ENCODE peak calls at places on chromosomes 13 and 19, in eight cellular contexts. One of them, this sample, is unnamed.

GRCh38 chr19:48681127-48681470 is 8.3 kb upstream of the NTN5 start:
- ATAC-seq in upper lobe of right lung: peak; percentile 35
- ATAC-seq in lower lobe of right lung: no peak
- ATAC-seq in activated CD4-positive, CD25-positive, alpha-beta regulatory T cell treated with anti-CD3 and anti-CD28 coated beads, Interleukin-2, amount 50 U/mL, for 24 hours: no peak
- ATAC-seq in psoas muscle: no peak
- ATAC-seq in T-cell: no peak
- ATAC-seq in HCT116: no peak
- ATAC-seq in activated CD8-positive, alpha-beta memory T cell treated with anti-CD3 and anti-CD28 coated beads, Interleukin-2, amount 10 ng/mL, durations not matched to agents 7 days and 5 days: no peak
- ATAC-seq in this sample: no peak

GRCh38 chr19:38001158-38001781 is 94.3 kb downstream of the SIPA1L3 start:
- ATAC-seq in upper lobe of right lung: no peak
- ATAC-seq in lower lobe of right lung: no peak
- ATAC-seq in activated CD4-positive, CD25-positive, alpha-beta regulatory T cell treated with anti-CD3 and anti-CD28 coated beads, Interleukin-2, amount 50 U/mL, for 24 hours: no peak
- ATAC-seq in psoas muscle: no peak
- ATAC-seq in T-cell: no peak
- ATAC-seq in HCT116: no peak
- ATAC-seq in activated CD8-positive, alpha-beta memory T cell treated with anti-CD3 and anti-CD28 coated beads, Interleukin-2, amount 10 ng/mL, durations not matched to agents 7 days and 5 days: no peak
- ATAC-seq in this sample: no peak

GRCh38 chr19:39398297-39398864 is 7.2 kb downstream of the MED29 start:
- ATAC-seq in upper lobe of right lung: peak; percentile 47
- ATAC-seq in lower lobe of right lung: peak; percentile 12
- ATAC-seq in activated CD4-positive, CD25-positive, alpha-beta regulatory T cell treated with anti-CD3 and anti-CD28 coated beads, Interleukin-2, amount 50 U/mL, for 24 hours: no peak
- ATAC-seq in psoas muscle: no peak
- ATAC-seq in T-cell: no peak
- ATAC-seq in HCT116: peak; percentile 39
- ATAC-seq in activated CD8-positive, alpha-beta memory T cell treated with anti-CD3 and anti-CD28 coated beads, Interleukin-2, amount 10 ng/mL, durations not matched to agents 7 days and 5 days: peak; percentile 28
- ATAC-seq in this sample: peak; percentile 65

GRCh38 chr13:94858856-94859811 is 146.8 kb upstream of the SOX21 start:
- ATAC-seq in upper lobe of right lung: peak; percentile 85
- ATAC-seq in lower lobe of right lung: peak; percentile 78
- ATAC-seq in activated CD4-positive, CD25-positive, alpha-beta regulatory T cell treated with anti-CD3 and anti-CD28 coated beads, Interleukin-2, amount 50 U/mL, for 24 hours: no peak
- ATAC-seq in psoas muscle: peak; percentile 51
- ATAC-seq in T-cell: no peak
- ATAC-seq in HCT116: no peak
- ATAC-seq in activated CD8-positive, alpha-beta memory T cell treated with anti-CD3 and anti-CD28 coated beads, Interleukin-2, amount 10 ng/mL, durations not matched to agents 7 days and 5 days: no peak
- ATAC-seq in this sample: peak; percentile 54

GRCh38 chr13:45718063-45718462 is 15.9 kb downstream of the CBY2 start:
- ATAC-seq in upper lobe of right lung: peak; percentile 71
- ATAC-seq in lower lobe of right lung: peak; percentile 50
- ATAC-seq in activated CD4-positive, CD25-positive, alpha-beta regulatory T cell treated with anti-CD3 and anti-CD28 coated beads, Interleukin-2, amount 50 U/mL, for 24 hours: no peak
- ATAC-seq in psoas muscle: no peak
- ATAC-seq in T-cell: no peak
- ATAC-seq in HCT116: peak; percentile 78
- ATAC-seq in activated CD8-positive, alpha-beta memory T cell treated with anti-CD3 and anti-CD28 coated beads, Interleukin-2, amount 10 ng/mL, durations not matched to agents 7 days and 5 days: peak; percentile 36
- ATAC-seq in this sample: no peak

GRCh38 chr19:19410553-19411550 is 5.4 kb downstream of the GATAD2A start:
- ATAC-seq in upper lobe of right lung: no peak
- ATAC-seq in lower lobe of right lung: no peak
- ATAC-seq in activated CD4-positive, CD25-positive, alpha-beta regulatory T cell treated with anti-CD3 and anti-CD28 coated beads, Interleukin-2, amount 50 U/mL, for 24 hours: peak; percentile 79
- ATAC-seq in psoas muscle: peak; percentile 61
- ATAC-seq in T-cell: no peak
- ATAC-seq in HCT116: no peak
- ATAC-seq in activated CD8-positive, alpha-beta memory T cell treated with anti-CD3 and anti-CD28 coated beads, Interleukin-2, amount 10 ng/mL, durations not matched to agents 7 days and 5 days: peak; percentile 48
- ATAC-seq in this sample: no peak

GRCh38 chr19:13134626-13135025 is 15.5 kb downstream of the STX10 start:
- ATAC-seq in upper lobe of right lung: peak; percentile 95
- ATAC-seq in lower lobe of right lung: peak; percentile 92
- ATAC-seq in activated CD4-positive, CD25-positive, alpha-beta regulatory T cell treated with anti-CD3 and anti-CD28 coated beads, Interleukin-2, amount 50 U/mL, for 24 hours: no peak
- ATAC-seq in psoas muscle: peak; percentile 92
- ATAC-seq in T-cell: no peak
- ATAC-seq in HCT116: no peak
- ATAC-seq in activated CD8-positive, alpha-beta memory T cell treated with anti-CD3 and anti-CD28 coated beads, Interleukin-2, amount 10 ng/mL, durations not matched to agents 7 days and 5 days: no peak
- ATAC-seq in this sample: no peak

GRCh38 chr13:21228738-21229137 is 52.3 kb downstream of the MRPL57 start:
- ATAC-seq in upper lobe of right lung: no peak
- ATAC-seq in lower lobe of right lung: no peak
- ATAC-seq in activated CD4-positive, CD25-positive, alpha-beta regulatory T cell treated with anti-CD3 and anti-CD28 coated beads, Interleukin-2, amount 50 U/mL, for 24 hours: no peak
- ATAC-seq in psoas muscle: no peak
- ATAC-seq in T-cell: no peak
- ATAC-seq in HCT116: no peak
- ATAC-seq in activated CD8-positive, alpha-beta memory T cell treated with anti-CD3 and anti-CD28 coated beads, Interleukin-2, amount 10 ng/mL, durations not matched to agents 7 days and 5 days: no peak
- ATAC-seq in this sample: no peak

GRCh38 chr19:28377077-28377476 is 835.9 kb downstream of the UQCRFS1 start:
- ATAC-seq in upper lobe of right lung: no peak
- ATAC-seq in lower lobe of right lung: no peak
- ATAC-seq in activated CD4-positive, CD25-positive, alpha-beta regulatory T cell treated with anti-CD3 and anti-CD28 coated beads, Interleukin-2, amount 50 U/mL, for 24 hours: no peak
- ATAC-seq in psoas muscle: no peak
- ATAC-seq in T-cell: no peak
- ATAC-seq in HCT116: no peak
- ATAC-seq in activated CD8-positive, alpha-beta memory T cell treated with anti-CD3 and anti-CD28 coated beads, Interleukin-2, amount 10 ng/mL, durations not matched to agents 7 days and 5 days: no peak
- ATAC-seq in this sample: no peak

GRCh38 chr19:19447536-19448237 is 42.2 kb downstream of the GATAD2A start:
- ATAC-seq in upper lobe of right lung: no peak
- ATAC-seq in lower lobe of right lung: no peak
- ATAC-seq in activated CD4-positive, CD25-positive, alpha-beta regulatory T cell treated with anti-CD3 and anti-CD28 coated beads, Interleukin-2, amount 50 U/mL, for 24 hours: no peak
- ATAC-seq in psoas muscle: peak; percentile 38
- ATAC-seq in T-cell: peak; percentile 72
- ATAC-seq in HCT116: no peak
- ATAC-seq in activated CD8-positive, alpha-beta memory T cell treated with anti-CD3 and anti-CD28 coated beads, Interleukin-2, amount 10 ng/mL, durations not matched to agents 7 days and 5 days: peak; percentile 54
- ATAC-seq in this sample: no peak

GRCh38 chr13:101893021-101893420 is 440.5 kb downstream of the ITGBL1 start:
- ATAC-seq in upper lobe of right lung: no peak
- ATAC-seq in lower lobe of right lung: no peak
- ATAC-seq in activated CD4-positive, CD25-positive, alpha-beta regulatory T cell treated with anti-CD3 and anti-CD28 coated beads, Interleukin-2, amount 50 U/mL, for 24 hours: no peak
- ATAC-seq in psoas muscle: no peak
- ATAC-seq in T-cell: no peak
- ATAC-seq in HCT116: no peak
- ATAC-seq in activated CD8-positive, alpha-beta memory T cell treated with anti-CD3 and anti-CD28 coated beads, Interleukin-2, amount 10 ng/mL, durations not matched to agents 7 days and 5 days: no peak
- ATAC-seq in this sample: peak; percentile 57

GRCh38 chr19:53772943-53773342 is 51.2 kb downstream of the NLRP12 start:
- ATAC-seq in upper lobe of right lung: peak; percentile 79
- ATAC-seq in lower lobe of right lung: peak; percentile 60
- ATAC-seq in activated CD4-positive, CD25-positive, alpha-beta regulatory T cell treated with anti-CD3 and anti-CD28 coated beads, Interleukin-2, amount 50 U/mL, for 24 hours: no peak
- ATAC-seq in psoas muscle: no peak
- ATAC-seq in T-cell: no peak
- ATAC-seq in HCT116: peak; percentile 78
- ATAC-seq in activated CD8-positive, alpha-beta memory T cell treated with anti-CD3 and anti-CD28 coated beads, Interleukin-2, amount 10 ng/mL, durations not matched to agents 7 days and 5 days: no peak
- ATAC-seq in this sample: no peak

GRCh38 chr13:29907670-29908069 is 57.3 kb upstream of the UBL3 start:
- ATAC-seq in upper lobe of right lung: no peak
- ATAC-seq in lower lobe of right lung: no peak
- ATAC-seq in activated CD4-positive, CD25-positive, alpha-beta regulatory T cell treated with anti-CD3 and anti-CD28 coated beads, Interleukin-2, amount 50 U/mL, for 24 hours: peak; percentile 38
- ATAC-seq in psoas muscle: no peak
- ATAC-seq in T-cell: no peak
- ATAC-seq in HCT116: no peak
- ATAC-seq in activated CD8-positive, alpha-beta memory T cell treated with anti-CD3 and anti-CD28 coated beads, Interleukin-2, amount 10 ng/mL, durations not matched to agents 7 days and 5 days: peak; percentile 57
- ATAC-seq in this sample: no peak

GRCh38 chr19:35744335-35744687 is 907 bp downstream of the U2AF1L4 start:
- ATAC-seq in upper lobe of right lung: no peak
- ATAC-seq in lower lobe of right lung: no peak
- ATAC-seq in activated CD4-positive, CD25-positive, alpha-beta regulatory T cell treated with anti-CD3 and anti-CD28 coated beads, Interleukin-2, amount 50 U/mL, for 24 hours: no peak
- ATAC-seq in psoas muscle: no peak
- ATAC-seq in T-cell: no peak
- ATAC-seq in HCT116: no peak
- ATAC-seq in activated CD8-positive, alpha-beta memory T cell treated with anti-CD3 and anti-CD28 coated beads, Interleukin-2, amount 10 ng/mL, durations not matched to agents 7 days and 5 days: no peak
- ATAC-seq in this sample: no peak

GRCh38 chr13:86269511-86269910 is 470.3 kb upstream of the SLITRK6 start:
- ATAC-seq in upper lobe of right lung: no peak
- ATAC-seq in lower lobe of right lung: no peak
- ATAC-seq in activated CD4-positive, CD25-positive, alpha-beta regulatory T cell treated with anti-CD3 and anti-CD28 coated beads, Interleukin-2, amount 50 U/mL, for 24 hours: no peak
- ATAC-seq in psoas muscle: no peak
- ATAC-seq in T-cell: no peak
- ATAC-seq in HCT116: no peak
- ATAC-seq in activated CD8-positive, alpha-beta memory T cell treated with anti-CD3 and anti-CD28 coated beads, Interleukin-2, amount 10 ng/mL, durations not matched to agents 7 days and 5 days: no peak
- ATAC-seq in this sample: no peak

GRCh38 chr13:91946498-91947070 is 548.2 kb downstream of the GPC5 start:
- ATAC-seq in upper lobe of right lung: peak; percentile 30
- ATAC-seq in lower lobe of right lung: no peak
- ATAC-seq in activated CD4-positive, CD25-positive, alpha-beta regulatory T cell treated with anti-CD3 and anti-CD28 coated beads, Interleukin-2, amount 50 U/mL, for 24 hours: no peak
- ATAC-seq in psoas muscle: no peak
- ATAC-seq in T-cell: no peak
- ATAC-seq in HCT116: no peak
- ATAC-seq in activated CD8-positive, alpha-beta memory T cell treated with anti-CD3 and anti-CD28 coated beads, Interleukin-2, amount 10 ng/mL, durations not matched to agents 7 days and 5 days: no peak
- ATAC-seq in this sample: no peak

GRCh38 chr19:28715157-28715556 is 497.8 kb downstream of the UQCRFS1 start:
- ATAC-seq in upper lobe of right lung: no peak
- ATAC-seq in lower lobe of right lung: no peak
- ATAC-seq in activated CD4-positive, CD25-positive, alpha-beta regulatory T cell treated with anti-CD3 and anti-CD28 coated beads, Interleukin-2, amount 50 U/mL, for 24 hours: no peak
- ATAC-seq in psoas muscle: no peak
- ATAC-seq in T-cell: no peak
- ATAC-seq in HCT116: no peak
- ATAC-seq in activated CD8-positive, alpha-beta memory T cell treated with anti-CD3 and anti-CD28 coated beads, Interleukin-2, amount 10 ng/mL, durations not matched to agents 7 days and 5 days: no peak
- ATAC-seq in this sample: no peak

GRCh38 chr19:40416918-40417713 is 3.9 kb upstream of the PRX start:
- ATAC-seq in upper lobe of right lung: peak; percentile 23
- ATAC-seq in lower lobe of right lung: no peak
- ATAC-seq in activated CD4-positive, CD25-positive, alpha-beta regulatory T cell treated with anti-CD3 and anti-CD28 coated beads, Interleukin-2, amount 50 U/mL, for 24 hours: no peak
- ATAC-seq in psoas muscle: no peak
- ATAC-seq in T-cell: no peak
- ATAC-seq in HCT116: peak; percentile 47
- ATAC-seq in activated CD8-positive, alpha-beta memory T cell treated with anti-CD3 and anti-CD28 coated beads, Interleukin-2, amount 10 ng/mL, durations not matched to agents 7 days and 5 days: no peak
- ATAC-seq in this sample: no peak

GRCh38 chr13:50353651-50354415 is 338.6 kb downstream of the KCNRG start:
- ATAC-seq in upper lobe of right lung: peak; percentile 66
- ATAC-seq in lower lobe of right lung: peak; percentile 33
- ATAC-seq in activated CD4-positive, CD25-positive, alpha-beta regulatory T cell treated with anti-CD3 and anti-CD28 coated beads, Interleukin-2, amount 50 U/mL, for 24 hours: no peak
- ATAC-seq in psoas muscle: peak; percentile 29
- ATAC-seq in T-cell: no peak
- ATAC-seq in HCT116: no peak
- ATAC-seq in activated CD8-positive, alpha-beta memory T cell treated with anti-CD3 and anti-CD28 coated beads, Interleukin-2, amount 10 ng/mL, durations not matched to agents 7 days and 5 days: no peak
- ATAC-seq in this sample: no peak

GRCh38 chr13:31201341-31202024 is 1.7 kb downstream of the B3GLCT start:
- ATAC-seq in upper lobe of right lung: no peak
- ATAC-seq in lower lobe of right lung: no peak
- ATAC-seq in activated CD4-positive, CD25-positive, alpha-beta regulatory T cell treated with anti-CD3 and anti-CD28 coated beads, Interleukin-2, amount 50 U/mL, for 24 hours: no peak
- ATAC-seq in psoas muscle: no peak
- ATAC-seq in T-cell: no peak
- ATAC-seq in HCT116: no peak
- ATAC-seq in activated CD8-positive, alpha-beta memory T cell treated with anti-CD3 and anti-CD28 coated beads, Interleukin-2, amount 10 ng/mL, durations not matched to agents 7 days and 5 days: no peak
- ATAC-seq in this sample: no peak

GRCh38 chr13:106548064-106548696 is 12.7 kb upstream of the EFNB2 start:
- ATAC-seq in upper lobe of right lung: no peak
- ATAC-seq in lower lobe of right lung: no peak
- ATAC-seq in activated CD4-positive, CD25-positive, alpha-beta regulatory T cell treated with anti-CD3 and anti-CD28 coated beads, Interleukin-2, amount 50 U/mL, for 24 hours: no peak
- ATAC-seq in psoas muscle: no peak
- ATAC-seq in T-cell: no peak
- ATAC-seq in HCT116: no peak
- ATAC-seq in activated CD8-positive, alpha-beta memory T cell treated with anti-CD3 and anti-CD28 coated beads, Interleukin-2, amount 10 ng/mL, durations not matched to agents 7 days and 5 days: no peak
- ATAC-seq in this sample: peak; percentile 17

GRCh38 chr13:39789451-39789850 is 134.0 kb downstream of the COG6 start:
- ATAC-seq in upper lobe of right lung: no peak
- ATAC-seq in lower lobe of right lung: no peak
- ATAC-seq in activated CD4-positive, CD25-positive, alpha-beta regulatory T cell treated with anti-CD3 and anti-CD28 coated beads, Interleukin-2, amount 50 U/mL, for 24 hours: no peak
- ATAC-seq in psoas muscle: no peak
- ATAC-seq in T-cell: no peak
- ATAC-seq in HCT116: no peak
- ATAC-seq in activated CD8-positive, alpha-beta memory T cell treated with anti-CD3 and anti-CD28 coated beads, Interleukin-2, amount 10 ng/mL, durations not matched to agents 7 days and 5 days: no peak
- ATAC-seq in this sample: peak; percentile 71

GRCh38 chr19:1469936-1470863 is 8.8 kb downstream of the C19orf25 start:
- ATAC-seq in upper lobe of right lung: peak; percentile 28
- ATAC-seq in lower lobe of right lung: peak; percentile 52
- ATAC-seq in activated CD4-positive, CD25-positive, alpha-beta regulatory T cell treated with anti-CD3 and anti-CD28 coated beads, Interleukin-2, amount 50 U/mL, for 24 hours: peak; percentile 66
- ATAC-seq in psoas muscle: no peak
- ATAC-seq in T-cell: peak; percentile 76
- ATAC-seq in HCT116: peak; percentile 59
- ATAC-seq in activated CD8-positive, alpha-beta memory T cell treated with anti-CD3 and anti-CD28 coated beads, Interleukin-2, amount 10 ng/mL, durations not matched to agents 7 days and 5 days: peak; percentile 68
- ATAC-seq in this sample: peak; percentile 19

GRCh38 chr19:5107432-5108122 is 138.7 kb downstream of the KDM4B start:
- ATAC-seq in upper lobe of right lung: no peak
- ATAC-seq in lower lobe of right lung: no peak
- ATAC-seq in activated CD4-positive, CD25-positive, alpha-beta regulatory T cell treated with anti-CD3 and anti-CD28 coated beads, Interleukin-2, amount 50 U/mL, for 24 hours: no peak
- ATAC-seq in psoas muscle: no peak
- ATAC-seq in T-cell: no peak
- ATAC-seq in HCT116: no peak
- ATAC-seq in activated CD8-positive, alpha-beta memory T cell treated with anti-CD3 and anti-CD28 coated beads, Interleukin-2, amount 10 ng/mL, durations not matched to agents 7 days and 5 days: no peak
- ATAC-seq in this sample: no peak

GRCh38 chr19:39380521-39381502 is 10.1 kb downstream of the PAF1 start:
- ATAC-seq in upper lobe of right lung: no peak
- ATAC-seq in lower lobe of right lung: no peak
- ATAC-seq in activated CD4-positive, CD25-positive, alpha-beta regulatory T cell treated with anti-CD3 and anti-CD28 coated beads, Interleukin-2, amount 50 U/mL, for 24 hours: no peak
- ATAC-seq in psoas muscle: no peak
- ATAC-seq in T-cell: no peak
- ATAC-seq in HCT116: no peak
- ATAC-seq in activated CD8-positive, alpha-beta memory T cell treated with anti-CD3 and anti-CD28 coated beads, Interleukin-2, amount 10 ng/mL, durations not matched to agents 7 days and 5 days: no peak
- ATAC-seq in this sample: no peak

GRCh38 chr19:30112171-30112570 is 170.1 kb downstream of the URI1 start:
- ATAC-seq in upper lobe of right lung: no peak
- ATAC-seq in lower lobe of right lung: no peak
- ATAC-seq in activated CD4-positive, CD25-positive, alpha-beta regulatory T cell treated with anti-CD3 and anti-CD28 coated beads, Interleukin-2, amount 50 U/mL, for 24 hours: no peak
- ATAC-seq in psoas muscle: no peak
- ATAC-seq in T-cell: no peak
- ATAC-seq in HCT116: no peak
- ATAC-seq in activated CD8-positive, alpha-beta memory T cell treated with anti-CD3 and anti-CD28 coated beads, Interleukin-2, amount 10 ng/mL, durations not matched to agents 7 days and 5 days: no peak
- ATAC-seq in this sample: no peak

GRCh38 chr19:1365964-1366695 is 17.6 kb upstream of the NDUFS7 start:
- ATAC-seq in upper lobe of right lung: no peak
- ATAC-seq in lower lobe of right lung: no peak
- ATAC-seq in activated CD4-positive, CD25-positive, alpha-beta regulatory T cell treated with anti-CD3 and anti-CD28 coated beads, Interleukin-2, amount 50 U/mL, for 24 hours: no peak
- ATAC-seq in psoas muscle: no peak
- ATAC-seq in T-cell: no peak
- ATAC-seq in HCT116: no peak
- ATAC-seq in activated CD8-positive, alpha-beta memory T cell treated with anti-CD3 and anti-CD28 coated beads, Interleukin-2, amount 10 ng/mL, durations not matched to agents 7 days and 5 days: no peak
- ATAC-seq in this sample: no peak

GRCh38 chr13:76189882-76190519 is 553.9 kb downstream of the LMO7 start:
- ATAC-seq in upper lobe of right lung: peak; percentile 27
- ATAC-seq in lower lobe of right lung: no peak
- ATAC-seq in activated CD4-positive, CD25-positive, alpha-beta regulatory T cell treated with anti-CD3 and anti-CD28 coated beads, Interleukin-2, amount 50 U/mL, for 24 hours: no peak
- ATAC-seq in psoas muscle: no peak
- ATAC-seq in T-cell: no peak
- ATAC-seq in HCT116: no peak
- ATAC-seq in activated CD8-positive, alpha-beta memory T cell treated with anti-CD3 and anti-CD28 coated beads, Interleukin-2, amount 10 ng/mL, durations not matched to agents 7 days and 5 days: no peak
- ATAC-seq in this sample: no peak

GRCh38 chr13:45615501-45616101 is at the start of gene ERICH6B:
- ATAC-seq in upper lobe of right lung: peak; percentile 67
- ATAC-seq in lower lobe of right lung: peak; percentile 53
- ATAC-seq in activated CD4-positive, CD25-positive, alpha-beta regulatory T cell treated with anti-CD3 and anti-CD28 coated beads, Interleukin-2, amount 50 U/mL, for 24 hours: no peak
- ATAC-seq in psoas muscle: no peak
- ATAC-seq in T-cell: no peak
- ATAC-seq in HCT116: peak; percentile 71
- ATAC-seq in activated CD8-positive, alpha-beta memory T cell treated with anti-CD3 and anti-CD28 coated beads, Interleukin-2, amount 10 ng/mL, durations not matched to agents 7 days and 5 days: peak; percentile 47
- ATAC-seq in this sample: peak; percentile 33

GRCh38 chr19:10797078-10797477 is 38.9 kb downstream of the TMED1 start:
- ATAC-seq in upper lobe of right lung: no peak
- ATAC-seq in lower lobe of right lung: no peak
- ATAC-seq in activated CD4-positive, CD25-positive, alpha-beta regulatory T cell treated with anti-CD3 and anti-CD28 coated beads, Interleukin-2, amount 50 U/mL, for 24 hours: peak; percentile 37
- ATAC-seq in psoas muscle: no peak
- ATAC-seq in T-cell: peak; percentile 53
- ATAC-seq in HCT116: no peak
- ATAC-seq in activated CD8-positive, alpha-beta memory T cell treated with anti-CD3 and anti-CD28 coated beads, Interleukin-2, amount 10 ng/mL, durations not matched to agents 7 days and 5 days: peak; percentile 56
- ATAC-seq in this sample: no peak

GRCh38 chr13:58795715-58796114 is 1164.2 kb downstream of the PCDH17 start:
- ATAC-seq in upper lobe of right lung: no peak
- ATAC-seq in lower lobe of right lung: no peak
- ATAC-seq in activated CD4-positive, CD25-positive, alpha-beta regulatory T cell treated with anti-CD3 and anti-CD28 coated beads, Interleukin-2, amount 50 U/mL, for 24 hours: no peak
- ATAC-seq in psoas muscle: no peak
- ATAC-seq in T-cell: no peak
- ATAC-seq in HCT116: no peak
- ATAC-seq in activated CD8-positive, alpha-beta memory T cell treated with anti-CD3 and anti-CD28 coated beads, Interleukin-2, amount 10 ng/mL, durations not matched to agents 7 days and 5 days: no peak
- ATAC-seq in this sample: no peak

GRCh38 chr19:16516923-16517610 is 20.9 kb downstream of the C19orf44 start:
- ATAC-seq in upper lobe of right lung: no peak
- ATAC-seq in lower lobe of right lung: no peak
- ATAC-seq in activated CD4-positive, CD25-positive, alpha-beta regulatory T cell treated with anti-CD3 and anti-CD28 coated beads, Interleukin-2, amount 50 U/mL, for 24 hours: no peak
- ATAC-seq in psoas muscle: no peak
- ATAC-seq in T-cell: peak; percentile 23
- ATAC-seq in HCT116: peak; percentile 16
- ATAC-seq in activated CD8-positive, alpha-beta memory T cell treated with anti-CD3 and anti-CD28 coated beads, Interleukin-2, amount 10 ng/mL, durations not matched to agents 7 days and 5 days: peak; percentile 24
- ATAC-seq in this sample: no peak

GRCh38 chr13:114148521-114148855 is 16.1 kb upstream of the RASA3 start:
- ATAC-seq in upper lobe of right lung: peak; percentile 46
- ATAC-seq in lower lobe of right lung: peak; percentile 59
- ATAC-seq in activated CD4-positive, CD25-positive, alpha-beta regulatory T cell treated with anti-CD3 and anti-CD28 coated beads, Interleukin-2, amount 50 U/mL, for 24 hours: peak; percentile 95
- ATAC-seq in psoas muscle: no peak
- ATAC-seq in T-cell: peak; percentile 93
- ATAC-seq in HCT116: no peak
- ATAC-seq in activated CD8-positive, alpha-beta memory T cell treated with anti-CD3 and anti-CD28 coated beads, Interleukin-2, amount 10 ng/mL, durations not matched to agents 7 days and 5 days: peak; percentile 86
- ATAC-seq in this sample: peak; percentile 22

GRCh38 chr19:8028951-8029491 is 23.5 kb upstream of the CCL25 start:
- ATAC-seq in upper lobe of right lung: no peak
- ATAC-seq in lower lobe of right lung: no peak
- ATAC-seq in activated CD4-positive, CD25-positive, alpha-beta regulatory T cell treated with anti-CD3 and anti-CD28 coated beads, Interleukin-2, amount 50 U/mL, for 24 hours: no peak
- ATAC-seq in psoas muscle: no peak
- ATAC-seq in T-cell: no peak
- ATAC-seq in HCT116: peak; percentile 38
- ATAC-seq in activated CD8-positive, alpha-beta memory T cell treated with anti-CD3 and anti-CD28 coated beads, Interleukin-2, amount 10 ng/mL, durations not matched to agents 7 days and 5 days: no peak
- ATAC-seq in this sample: no peak